ENCODE peak calls at places on chromosomes 12 and 14, in five cellular contexts. One of them, this sample, is unnamed.

GRCh38 chr12:92745874-92746553 is 43.2 kb downstream of the PLEKHG7 start:
- DNase-seq in heart right ventricle: peak; percentile 86
- DNase-seq in psoas muscle: peak; percentile 92
- DNase-seq in right atrium auricular region: peak; percentile 93
- DNase-seq in uterus: peak; percentile 80
- DNase-seq in this sample: peak; percentile 42

GRCh38 chr12:46364777-46365580 is 7.6 kb downstream of the SLC38A2 start:
- DNase-seq in psoas muscle: no peak
- DNase-seq in heart right ventricle: peak; percentile 71
- DNase-seq in uterus: no peak
- DNase-seq in right atrium auricular region: peak; percentile 76
- DNase-seq in this sample: peak; percentile 86

GRCh38 chr12:131555197-131555820 is 155.6 kb upstream of the SFSWAP start:
- DNase-seq in psoas muscle: no peak
- DNase-seq in uterus: no peak
- DNase-seq in right atrium auricular region: no peak
- DNase-seq in heart right ventricle: no peak
- DNase-seq in this sample: no peak

GRCh38 chr12:42024495-42024830 is 120.2 kb downstream of the GXYLT1 start:
- DNase-seq in uterus: no peak
- DNase-seq in right atrium auricular region: no peak
- DNase-seq in psoas muscle: no peak
- DNase-seq in heart right ventricle: no peak
- DNase-seq in this sample: no peak

GRCh38 chr14:54094765-54095164 is 138.1 kb upstream of the BMP4 start:
- DNase-seq in right atrium auricular region: no peak
- DNase-seq in uterus: no peak
- DNase-seq in psoas muscle: no peak
- DNase-seq in heart right ventricle: no peak
- DNase-seq in this sample: peak; percentile 26

GRCh38 chr14:85584481-85584880 is 54.5 kb downstream of the FLRT2 start:
- DNase-seq in right atrium auricular region: no peak
- DNase-seq in psoas muscle: no peak
- DNase-seq in uterus: no peak
- DNase-seq in heart right ventricle: no peak
- DNase-seq in this sample: no peak

GRCh38 chr12:76790564-76791552 is 26.9 kb downstream of the ZDHHC17 start:
- DNase-seq in right atrium auricular region: no peak
- DNase-seq in heart right ventricle: no peak
- DNase-seq in psoas muscle: no peak
- DNase-seq in uterus: no peak
- DNase-seq in this sample: peak; percentile 40

GRCh38 chr14:59262717-59263469 is 74.4 kb downstream of the DAAM1 start:
- DNase-seq in right atrium auricular region: no peak
- DNase-seq in heart right ventricle: no peak
- DNase-seq in psoas muscle: no peak
- DNase-seq in uterus: no peak
- DNase-seq in this sample: no peak

GRCh38 chr12:113240395-113240794 is 19.1 kb downstream of the TPCN1 start:
- DNase-seq in uterus: no peak
- DNase-seq in heart right ventricle: no peak
- DNase-seq in psoas muscle: no peak
- DNase-seq in right atrium auricular region: no peak
- DNase-seq in this sample: no peak

GRCh38 chr12:113239811-113240331 is 18.6 kb downstream of the TPCN1 start:
- DNase-seq in heart right ventricle: no peak
- DNase-seq in uterus: no peak
- DNase-seq in right atrium auricular region: no peak
- DNase-seq in psoas muscle: no peak
- DNase-seq in this sample: peak; percentile 79

GRCh38 chr12:113238309-113238708 is 17.0 kb downstream of the TPCN1 start:
- DNase-seq in psoas muscle: no peak
- DNase-seq in heart right ventricle: no peak
- DNase-seq in uterus: no peak
- DNase-seq in right atrium auricular region: no peak
- DNase-seq in this sample: no peak

GRCh38 chr12:113237748-113238147 is 16.5 kb downstream of the TPCN1 start:
- DNase-seq in right atrium auricular region: no peak
- DNase-seq in uterus: no peak
- DNase-seq in heart right ventricle: no peak
- DNase-seq in psoas muscle: no peak
- DNase-seq in this sample: no peak

DNA sequence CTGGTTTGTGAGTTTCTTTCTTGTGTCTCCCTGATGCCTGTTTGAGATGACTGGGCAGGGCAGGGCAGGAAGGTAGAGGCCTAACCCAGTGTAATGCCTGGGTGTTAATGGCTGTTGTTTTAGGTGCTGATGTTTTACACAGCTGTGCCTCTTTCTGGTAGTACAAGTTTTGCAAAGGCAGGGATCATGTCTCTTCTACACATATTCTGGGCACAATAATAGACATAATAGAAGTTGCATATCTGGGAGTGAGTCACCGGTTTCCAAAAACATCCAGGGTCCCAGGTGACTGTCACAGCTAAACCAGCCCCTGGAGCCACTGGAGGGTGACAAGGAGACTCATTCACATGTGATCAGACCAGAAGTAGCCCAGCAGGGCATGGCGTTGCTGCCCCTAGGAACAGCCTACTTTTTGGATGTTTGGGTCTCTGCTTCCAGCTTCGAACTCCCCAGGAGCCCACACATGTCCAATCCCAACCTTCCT is 18.1 kb downstream of the TPCN1 start:
- DNase-seq in uterus: no peak
- DNase-seq in psoas muscle: peak; percentile 70
- DNase-seq in heart right ventricle: no peak
- DNase-seq in right atrium auricular region: no peak
- DNase-seq in this sample: no peak
- H3K27ac ChIP-seq in uterus: peak overlapping the region; percentile 56
- H3K27ac ChIP-seq in psoas muscle: peak overlapping the region; percentile 95
- H3K27ac ChIP-seq in heart right ventricle: peak overlapping the region; percentile 70
- H3K27ac ChIP-seq in right atrium auricular region: peak overlapping the region; percentile 59
- H3K27ac ChIP-seq in this sample: peak overlapping the region; percentile 3

DNA sequence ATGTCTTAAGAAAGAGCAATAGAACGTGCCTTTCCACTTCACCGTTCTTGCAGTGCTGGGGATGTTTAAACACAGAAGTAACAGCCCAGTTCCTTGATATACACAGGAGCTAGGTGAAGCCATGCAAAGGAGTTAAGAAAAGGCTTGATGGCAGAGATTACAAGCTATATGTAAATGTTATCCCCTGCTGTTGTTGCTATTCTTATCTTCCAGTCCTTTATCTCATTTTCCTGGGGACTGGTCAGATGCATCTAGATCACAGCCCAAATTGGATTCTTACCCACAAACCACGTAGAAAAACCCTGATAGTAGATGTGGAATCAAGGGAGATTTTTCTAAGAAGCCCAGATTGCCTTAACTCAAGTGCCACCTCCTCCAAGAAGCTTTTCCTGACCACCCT is 5.5 kb downstream of the ASCL1 start:
- DNase-seq in right atrium auricular region: no peak
- DNase-seq in heart right ventricle: no peak
- DNase-seq in uterus: no peak
- DNase-seq in psoas muscle: no peak
- DNase-seq in this sample: no peak
- H3K27me3 ChIP-seq in right atrium auricular region: peaks cover 27% of the 10 kb centered on the region
- H3K27me3 ChIP-seq in heart right ventricle: no peaks in the 10 kb centered on the region
- H3K27me3 ChIP-seq in uterus: peaks cover 4% of the 10 kb centered on the region
- H3K27me3 ChIP-seq in psoas muscle: peaks cover 27% of the 10 kb centered on the region
- H3K27me3 ChIP-seq in this sample: no peaks in the 10 kb centered on the region

GRCh38 chr14:49957089-49957852 is 64.4 kb downstream of the ARF6 start:
- DNase-seq in psoas muscle: no peak
- DNase-seq in uterus: no peak
- DNase-seq in right atrium auricular region: no peak
- DNase-seq in heart right ventricle: no peak
- DNase-seq in this sample: no peak

GRCh38 chr14:49951946-49952345 is 59.1 kb downstream of the ARF6 start:
- DNase-seq in heart right ventricle: no peak
- DNase-seq in right atrium auricular region: no peak
- DNase-seq in uterus: no peak
- DNase-seq in psoas muscle: no peak
- DNase-seq in this sample: no peak

GRCh38 chr14:49955013-49955412 is 62.1 kb downstream of the ARF6 start:
- DNase-seq in uterus: no peak
- DNase-seq in heart right ventricle: no peak
- DNase-seq in psoas muscle: no peak
- DNase-seq in right atrium auricular region: no peak
- DNase-seq in this sample: no peak

GRCh38 chr14:49953196-49953595 is 60.3 kb downstream of the ARF6 start:
- DNase-seq in right atrium auricular region: no peak
- DNase-seq in heart right ventricle: no peak
- DNase-seq in psoas muscle: no peak
- DNase-seq in uterus: no peak
- DNase-seq in this sample: no peak

GRCh38 chr14:49954171-49954631 is 61.3 kb downstream of the ARF6 start:
- DNase-seq in uterus: no peak
- DNase-seq in heart right ventricle: no peak
- DNase-seq in psoas muscle: peak; percentile 56
- DNase-seq in right atrium auricular region: no peak
- DNase-seq in this sample: no peak
- H3K27ac ChIP-seq in uterus: no peak overlapping the region
- H3K27ac ChIP-seq in heart right ventricle: no peak overlapping the region
- H3K27ac ChIP-seq in psoas muscle: peak overlapping the region; percentile 67
- H3K27ac ChIP-seq in right atrium auricular region: no peak overlapping the region
- H3K27ac ChIP-seq in this sample: no peak overlapping the region

GRCh38 chr12:3366451-3367155 is 124.4 kb upstream of the PRMT8 start:
- DNase-seq in psoas muscle: no peak
- DNase-seq in right atrium auricular region: no peak
- DNase-seq in uterus: no peak
- DNase-seq in heart right ventricle: no peak
- DNase-seq in this sample: no peak

GRCh38 chr12:3363608-3364007 is 127.4 kb upstream of the PRMT8 start:
- DNase-seq in heart right ventricle: peak; percentile 32
- DNase-seq in psoas muscle: no peak
- DNase-seq in uterus: no peak
- DNase-seq in right atrium auricular region: no peak
- DNase-seq in this sample: no peak

GRCh38 chr12:3365416-3366385 is 125.3 kb upstream of the PRMT8 start:
- DNase-seq in uterus: no peak
- DNase-seq in psoas muscle: no peak
- DNase-seq in heart right ventricle: no peak
- DNase-seq in right atrium auricular region: no peak
- DNase-seq in this sample: no peak

GRCh38 chr12:3364226-3364625 is 126.8 kb upstream of the PRMT8 start:
- DNase-seq in uterus: no peak
- DNase-seq in heart right ventricle: no peak
- DNase-seq in right atrium auricular region: no peak
- DNase-seq in psoas muscle: no peak
- DNase-seq in this sample: no peak

DNA sequence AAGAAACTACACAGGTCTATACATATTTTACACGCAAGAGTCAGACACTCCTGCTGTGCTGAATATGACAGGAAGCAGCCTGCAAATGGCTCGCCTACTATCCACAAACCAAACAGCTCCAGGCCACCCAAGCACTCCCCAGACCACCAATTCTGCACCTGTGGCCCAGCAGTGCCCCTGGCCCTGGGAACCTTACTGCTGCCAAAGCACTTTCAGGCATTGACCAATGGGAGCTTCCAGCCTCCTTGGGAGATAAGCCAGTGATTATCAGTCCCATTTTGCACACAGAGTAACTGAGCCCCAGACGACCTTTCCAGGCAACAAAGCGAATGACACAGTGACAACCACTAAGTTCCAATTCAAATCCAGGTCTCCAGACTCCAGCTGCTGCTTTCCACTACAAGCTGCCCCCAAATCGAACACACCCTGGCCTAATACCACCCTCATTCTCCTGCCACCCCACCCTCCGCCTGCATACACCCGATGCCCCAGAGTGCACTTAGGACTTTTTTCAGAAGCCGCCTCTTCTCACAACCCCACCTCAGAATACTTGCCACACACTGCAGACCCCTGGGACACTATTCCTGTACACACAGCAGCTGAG is 126.2 kb upstream of the PRMT8 start:
- DNase-seq in psoas muscle: no peak
- DNase-seq in uterus: no peak
- DNase-seq in heart right ventricle: no peak
- DNase-seq in right atrium auricular region: no peak
- DNase-seq in this sample: peak; percentile 37
- H3K27me3 ChIP-seq in psoas muscle: peaks cover 12% of the 10 kb centered on the region
- H3K27me3 ChIP-seq in uterus: peaks cover 5% of the 10 kb centered on the region
- H3K27me3 ChIP-seq in heart right ventricle: peaks cover 6% of the 10 kb centered on the region
- H3K27me3 ChIP-seq in right atrium auricular region: peaks cover 6% of the 10 kb centered on the region
- H3K27me3 ChIP-seq in this sample: peaks cover 8% of the 10 kb centered on the region

This sample was measured in SJCRH30.